ENCODE peak calls at places on chromosome 5, in ten cellular contexts. V is HCEC 1CT; B is KBM-7; W is A172; F is activated T-cell treated with anti-CD3 and anti-CD28 coated beads, Interleukin-2, amount 50 U/mL, for 72 hours; I is NCI-H2107; S is astrocyte of the spinal cord; E is activated naive CD8-positive, alpha-beta T cell treated with anti-CD3 and anti-CD28 coated beads, Interleukin-2, amount 50 U/mL, for 16 hours; G is activated CD4-positive, alpha-beta T cell treated with anti-CD3 and anti-CD28 coated beads, Interleukin-2, amount 50 U/mL, for 48 hours; P is substantia nigra. D is an unnamed sample.

GRCh38 chr5:142674438-142675210 is 11.3 kb downstream of the FGF1 start:
- DNase-seq in W (peak), I (no peak), V (peak), F (no peak), P (no peak), S (peak), G (no peak), B (no peak), E (no peak), D (no peak)

GRCh38 chr5:165757756-165758155 is 2252.3 kb downstream of the MAT2B start:
- DNase-seq in S (no peak), E (no peak), W (no peak), I (no peak), G (no peak), B (no peak), V (no peak), F (no peak), P (no peak), D (no peak)

GRCh38 chr5:154176191-154176590 is 14.3 kb upstream of the GALNT10 start:
- DNase-seq in P (no peak), B (no peak), E (no peak), S (peak), G (no peak), W (peak), F (no peak), V (no peak), I (no peak), D (no peak)

GRCh38 chr5:5165541-5166002 is 25.4 kb downstream of the ADAMTS16 start:
- DNase-seq in S (peak), I (no peak), F (no peak), B (no peak), E (no peak), G (no peak), V (no peak), W (peak), P (no peak), D (no peak)

GRCh38 chr5:20972419-20972925 is 984.5 kb upstream of the CDH18 start:
- DNase-seq in V (peak), G (no peak), B (peak), W (peak), F (no peak), I (no peak), S (peak), E (no peak), P (peak), D (no peak)

GRCh38 chr5:113434889-113435288 is at the start of gene TSSK1B:
- DNase-seq in E (no peak), I (no peak), F (no peak), P (no peak), S (no peak), G (no peak), W (no peak), B (no peak), V (no peak), D (no peak)

GRCh38 chr5:132677191-132677590 is 3.4 kb downstream of the IL4 start:
- DNase-seq in V (peak), S (peak), G (no peak), E (no peak), W (peak), P (no peak), F (no peak), B (no peak), I (no peak), D (no peak)

GRCh38 chr5:115838885-115839518 is 2.4 kb downstream of the ATG12 start:
- DNase-seq in F (no peak), E (no peak), I (no peak), S (peak), G (peak), V (peak), B (peak), W (peak), P (no peak), D (no peak)

GRCh38 chr5:66906021-66906420 is 290.6 kb downstream of the CD180 start:
- DNase-seq in S (no peak), P (no peak), G (no peak), W (no peak), I (no peak), E (no peak), V (no peak), B (no peak), F (no peak), D (no peak)

GRCh38 chr5:74201334-74202081 is 439.0 kb downstream of the ENC1 start:
- DNase-seq in V (peak), I (no peak), E (no peak), B (peak), F (no peak), W (peak), S (peak), P (no peak), G (peak), D (peak)

GRCh38 chr5:78483809-78484521 is 123.5 kb downstream of the SCAMP1 start:
- DNase-seq in P (no peak), V (peak), F (no peak), G (no peak), S (peak), E (no peak), W (no peak), I (no peak), B (peak), D (no peak)

GRCh38 chr5:3124410-3124809 is 372.9 kb upstream of the IRX2 start:
- DNase-seq in I (no peak), B (no peak), V (no peak), S (no peak), W (no peak), G (no peak), P (no peak), E (no peak), F (no peak), D (no peak)

GRCh38 chr5:67361932-67362729 is 165.5 kb upstream of the CD180 start:
- DNase-seq in S (peak), G (no peak), I (no peak), F (no peak), V (no peak), B (no peak), W (peak), P (no peak), E (no peak), D (no peak)

GRCh38 chr5:102998224-102998623 is 121.7 kb downstream of the GIN1 start:
- DNase-seq in B (no peak), V (no peak), I (no peak), F (no peak), W (no peak), E (no peak), S (no peak), G (no peak), P (no peak), D (no peak)

GRCh38 chr5:145825751-145826180 is 9.4 kb downstream of the PRELID2 start:
- DNase-seq in I (peak), F (peak), S (peak), V (peak), W (peak), P (no peak), E (no peak), B (peak), G (no peak), D (no peak)

GRCh38 chr5:52963636-52964035 is 25.5 kb upstream of the ITGA2 start:
- DNase-seq in F (no peak), W (no peak), I (no peak), E (no peak), P (no peak), S (no peak), G (no peak), V (no peak), B (no peak), D (no peak)

GRCh38 chr5:93717162-93717561 is 24.2 kb downstream of the POU5F2 start:
- DNase-seq in V (no peak), E (no peak), I (no peak), F (no peak), G (no peak), W (peak), P (peak), S (peak), B (peak), D (no peak)